ENCODE peak calls at places on chromosomes 16 and 17, in six cellular contexts. H is AG10803, V is sigmoid colon, Z is BJ, K is HFFc6, L is WTC11. A is an unnamed sample.

GRCh38 chr16:57889960-57890751 is 80.8 kb downstream of the CNGB1 start:
- DNase-seq in H (peak), V (no peak), Z (no peak), K (peak), L (no peak), A (peak)

GRCh38 chr16:50121721-50122445 is 31.2 kb upstream of the TENT4B start:
- DNase-seq in H (no peak), V (no peak), Z (no peak), K (no peak), L (no peak), A (no peak)

GRCh38 chr16:87068316-87068715 is 248.9 kb downstream of the C16orf95 start:
- DNase-seq in H (no peak), V (peak), Z (no peak), K (no peak), L (no peak), A (no peak)

GRCh38 chr17:29291163-29291752 is 2.7 kb downstream of the NUFIP2 start:
- DNase-seq in H (peak), V (no peak), Z (peak), K (peak), L (no peak), A (peak)

GRCh38 chr16:6096931-6097665 is 999.5 kb upstream of the EEF2KMT start:
- DNase-seq in H (no peak), V (no peak), Z (no peak), K (no peak), L (no peak), A (no peak)

GRCh38 chr17:32484628-32485027 is 2.2 kb upstream of the CDK5R1 start:
- DNase-seq in H (no peak), V (no peak), Z (no peak), K (no peak), L (no peak), A (no peak)

GRCh38 chr17:7019839-7020519 is 2.9 kb upstream of the BCL6B start:
- DNase-seq in H (peak), V (peak), Z (no peak), K (no peak), L (peak), A (no peak)

GRCh38 chr17:40322417-40323315 is 13.7 kb downstream of the RARA start:
- DNase-seq in H (peak), V (peak), Z (no peak), K (peak), L (no peak), A (peak)

GRCh38 chr17:51419476-51419875 is 159.1 kb downstream of the UTP18 start:
- DNase-seq in H (no peak), V (no peak), Z (no peak), K (no peak), L (no peak), A (no peak)

GRCh38 chr16:25107466-25107792 is 4.1 kb upstream of the LCMT1 start:
- DNase-seq in H (no peak), V (no peak), Z (no peak), K (no peak), L (no peak), A (no peak)

GRCh38 chr17:3956558-3956957 is 7.7 kb downstream of the ATP2A3 start:
- DNase-seq in H (no peak), V (no peak), Z (no peak), K (no peak), L (no peak), A (no peak)

GRCh38 chr16:86923656-86924055 is 345.3 kb downstream of the FOXL1 start:
- DNase-seq in H (no peak), V (no peak), Z (no peak), K (no peak), L (no peak), A (no peak)

GRCh38 chr16:70706948-70707465 is 21.2 kb upstream of the MTSS2 start:
- DNase-seq in H (peak), V (peak), Z (peak), K (peak), L (no peak), A (peak)

GRCh38 chr16:27920391-27920891 is 143.1 kb downstream of the GSG1L start:
- DNase-seq in H (no peak), V (no peak), Z (no peak), K (peak), L (peak), A (no peak)

GRCh38 chr17:77772461-77772897 is 186.0 kb upstream of the TNRC6C start:
- DNase-seq in H (peak), V (no peak), Z (no peak), K (no peak), L (peak), A (no peak)

DNA sequence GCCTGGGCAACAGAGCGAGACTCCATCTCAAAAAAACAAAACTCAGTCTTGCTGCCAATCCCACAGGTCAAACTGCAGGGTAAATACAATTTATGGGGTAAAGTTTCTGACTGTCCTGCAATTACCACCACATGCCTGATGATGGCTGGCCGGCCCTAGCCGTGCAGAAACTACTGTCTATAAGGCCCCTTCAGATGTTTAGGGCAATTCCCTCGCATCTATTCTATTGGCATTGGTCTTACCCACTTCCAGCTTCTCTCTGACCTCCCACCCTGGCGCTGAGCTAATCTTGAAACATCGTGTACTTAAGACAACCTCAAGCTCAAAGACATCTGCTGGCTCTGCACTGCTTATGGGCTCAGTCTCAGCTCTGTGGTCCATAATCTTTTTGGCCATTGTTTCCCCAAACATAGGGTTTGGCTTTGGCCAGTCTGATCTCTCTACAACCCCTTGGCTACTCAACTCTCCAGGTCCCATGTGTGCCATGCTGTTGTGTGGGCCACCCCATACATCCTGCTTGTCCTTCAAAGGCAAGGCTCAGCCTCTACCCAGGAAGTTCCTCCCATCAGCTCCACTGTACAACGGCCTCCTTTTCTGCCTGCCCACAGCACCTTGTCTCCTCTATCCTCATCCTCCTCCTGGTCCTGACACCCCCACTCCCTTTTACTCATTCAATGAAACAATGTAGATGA is 16.6 kb downstream of the MAP3K14 start:
- DNase-seq in H (no peak), V (no peak), Z (no peak), K (no peak), L (no peak), A (no peak)
- TF ChIP-seq CTCF in H (no peak), V (no peak), Z (no peak), K (no peak), L (no peak), A (no peak)

DNA sequence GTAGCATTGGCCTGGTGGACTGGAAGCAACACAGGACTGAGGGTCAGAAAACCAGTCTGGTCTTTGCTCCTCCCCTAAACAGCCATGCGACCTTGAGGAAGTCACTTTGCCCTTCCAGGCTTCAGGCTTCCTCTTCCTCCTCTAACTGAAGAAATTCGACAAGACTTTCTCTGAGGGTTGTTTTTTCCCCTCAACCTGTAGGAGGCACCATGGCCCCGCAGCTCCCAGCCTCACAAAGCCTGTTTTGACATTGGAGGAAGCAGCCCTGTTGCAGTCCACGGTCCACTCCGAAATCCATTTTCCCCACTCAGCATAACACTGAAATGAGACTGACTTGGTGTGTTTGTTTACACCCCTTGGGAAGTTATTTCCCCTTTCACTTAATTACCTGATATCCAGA is 41.2 kb upstream of the PIRT start:
- DNase-seq in H (no peak), V (no peak), Z (no peak), K (no peak), L (peak), A (no peak)
- TF ChIP-seq CTCF in H (no peak), V (peak), Z (no peak), K (peak), L (no peak), A (no peak)

GRCh38 chr16:88404769-88405168 is 22.0 kb downstream of the ZNF469 start:
- DNase-seq in H (no peak), V (no peak), Z (no peak), K (no peak), L (no peak), A (no peak)

GRCh38 chr16:88407807-88408206 is 25.0 kb downstream of the ZNF469 start:
- DNase-seq in H (no peak), V (no peak), Z (no peak), K (no peak), L (no peak), A (no peak)

GRCh38 chr16:88405325-88406060 is 22.7 kb downstream of the ZNF469 start:
- DNase-seq in H (peak), V (no peak), Z (no peak), K (no peak), L (no peak), A (peak)

GRCh38 chr16:88407042-88407420 is 24.3 kb downstream of the ZNF469 start:
- DNase-seq in H (no peak), V (no peak), Z (no peak), K (no peak), L (no peak), A (no peak)

GRCh38 chr16:88406096-88407041 is 23.6 kb downstream of the ZNF469 start:
- DNase-seq in H (no peak), V (no peak), Z (no peak), K (no peak), L (no peak), A (no peak)
- TF ChIP-seq CTCF in H (peak), V (no peak), Z (no peak), K (peak), L (no peak), A (no peak)

DNA sequence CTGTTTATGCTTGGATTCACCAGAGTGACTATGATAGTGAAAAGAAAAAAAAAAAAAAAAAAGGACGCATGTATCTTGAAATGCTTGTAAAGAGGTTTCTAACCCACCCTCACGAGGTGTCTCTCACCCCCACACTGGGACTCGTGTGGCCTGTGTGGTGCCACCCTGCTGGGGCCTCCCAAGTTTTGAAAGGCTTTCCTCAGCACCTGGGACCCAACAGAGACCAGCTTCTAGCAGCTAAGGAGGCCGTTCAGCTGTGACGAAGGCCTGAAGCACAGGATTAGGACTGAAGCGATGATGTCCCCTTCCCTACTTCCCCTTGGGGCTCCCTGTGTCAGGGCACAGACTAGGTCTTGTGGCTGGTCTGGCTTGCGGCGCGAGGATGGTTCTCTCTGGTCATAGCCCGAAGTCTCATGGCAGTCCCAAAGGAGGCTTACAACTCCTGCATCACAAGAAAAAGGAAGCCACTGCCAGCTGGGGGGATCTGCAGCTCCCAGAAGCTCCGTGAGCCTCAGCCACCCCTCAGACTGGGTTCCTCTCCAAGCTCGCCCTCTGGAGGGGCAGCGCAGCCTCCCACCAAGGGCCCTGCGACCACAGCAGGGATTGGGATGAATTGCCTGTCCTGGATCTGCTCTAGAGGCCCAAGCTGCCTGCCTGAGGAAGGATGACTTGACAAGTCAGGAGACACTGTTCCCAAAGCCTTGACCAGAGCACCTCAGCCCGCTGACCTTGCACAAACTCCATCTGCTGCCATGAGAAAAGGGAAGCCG is 27.2 kb downstream of the STH start:
- DNase-seq in H (no peak), V (no peak), Z (no peak), K (no peak), L (no peak), A (no peak)
- TF ChIP-seq CTCF in H (no peak), V (no peak), Z (no peak), K (no peak), L (no peak), A (no peak)